ENCODE peak calls at places on chromosomes 1 and 21, in seven cellular contexts. X is foreskin fibroblast, G is fibroblast of mammary gland, N is Peyer's patch, L is tibial artery, Z is B cell, S is left ventricle myocardium inferior. J is an unnamed sample.

GRCh38 chr1:22131875-22132486 is 10.9 kb downstream of the WNT4 start:
- DNase-seq in X (no peak), L (no peak), Z (no peak), S (no peak), G (no peak), N (peak), J (peak)

GRCh38 chr1:154557939-154558609 is 388 bp downstream of the UBE2Q1 start:
- DNase-seq in G (peak), N (peak), Z (no peak), L (peak), S (peak), X (no peak), J (peak)

GRCh38 chr1:8661185-8662110 is 156.0 kb downstream of the RERE start:
- DNase-seq in Z (no peak), S (no peak), G (peak), X (peak), N (no peak), L (peak), J (peak)

GRCh38 chr1:236795757-236796719 is 946 bp downstream of the MTR start:
- DNase-seq in X (peak), L (no peak), Z (no peak), G (peak), N (no peak), S (no peak), J (no peak)

GRCh38 chr1:110829955-110830553 is 42.9 kb upstream of the CD53 start:
- DNase-seq in L (no peak), S (no peak), Z (peak), G (peak), N (no peak), X (peak), J (peak)

GRCh38 chr1:31102501-31102950 is 37.0 kb upstream of the PUM1 start:
- DNase-seq in N (no peak), G (peak), S (peak), L (peak), X (peak), Z (no peak), J (no peak)

GRCh38 chr1:182069028-182069466 is 7.5 kb upstream of the ZNF648 start:
- DNase-seq in X (peak), G (peak), N (peak), S (peak), L (no peak), Z (no peak), J (peak)

GRCh38 chr1:235328271-235329138 is at the start of gene GGPS1:
- DNase-seq in Z (peak), G (peak), L (peak), N (peak), X (peak), S (peak), J (peak)

GRCh38 chr1:229058716-229059115 is 212.2 kb upstream of the RAB4A start:
- DNase-seq in S (no peak), N (no peak), Z (no peak), L (peak), X (no peak), G (no peak), J (no peak)

GRCh38 chr1:34779526-34779925 is 1.5 kb upstream of the GJB3 start:
- DNase-seq in N (no peak), X (no peak), L (peak), S (no peak), G (no peak), Z (no peak), J (peak)

GRCh38 chr1:116242741-116243140 is 130.3 kb upstream of the ATP1A1 start:
- DNase-seq in G (no peak), N (peak), S (no peak), X (no peak), L (no peak), Z (no peak), J (no peak)

GRCh38 chr21:45289134-45289533 is 1.4 kb upstream of the POFUT2 start:
- DNase-seq in N (no peak), G (no peak), X (no peak), S (no peak), Z (no peak), L (no peak), J (no peak)

GRCh38 chr1:240462766-240463410 is 149.1 kb downstream of the GREM2 start:
- DNase-seq in Z (no peak), G (peak), S (no peak), L (no peak), X (no peak), N (no peak), J (no peak)
- TF ChIP-seq CTCF in Z (no peak), G (no peak), S (no peak), L (no peak), X (no peak), N (no peak), J (no peak)

DNA sequence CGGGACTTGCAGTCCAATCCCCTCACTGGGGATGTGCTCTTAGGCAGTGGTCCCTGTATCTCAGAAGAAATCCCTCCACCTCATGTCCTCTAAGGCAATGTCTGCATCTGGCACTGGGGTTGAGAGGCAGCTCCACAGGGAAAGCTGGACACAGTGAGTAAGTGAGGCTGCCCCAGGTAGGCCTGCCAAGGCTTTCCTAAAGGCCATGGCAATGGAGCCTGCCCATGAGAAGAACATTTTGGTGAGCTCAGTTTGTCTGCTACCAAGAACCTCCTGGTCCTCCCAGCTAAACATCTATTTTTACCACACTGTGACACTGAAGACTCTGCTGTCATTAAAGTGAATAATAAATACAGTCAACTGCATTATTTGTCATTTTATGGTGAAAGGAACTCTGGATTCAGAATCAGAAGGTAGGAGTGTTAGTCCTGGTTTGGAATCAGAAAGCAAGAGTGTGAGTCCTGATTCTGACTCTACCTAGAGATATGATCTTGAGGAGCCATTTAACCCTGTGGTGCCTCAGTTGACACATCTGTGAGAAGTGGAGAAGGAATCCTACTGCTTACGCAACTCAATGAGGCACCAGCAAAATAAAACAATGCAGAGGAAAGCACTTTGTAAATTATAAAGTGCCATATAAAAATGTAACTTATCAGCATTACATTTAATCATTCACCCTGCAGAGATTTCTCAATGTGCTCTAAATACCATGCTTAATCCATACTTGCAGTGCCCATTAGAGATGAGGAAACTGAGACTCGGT is 41.0 kb downstream of the TBX15 start:
- DNase-seq in N (no peak), G (peak), L (no peak), S (no peak), X (peak), Z (no peak), J (no peak)
- TF ChIP-seq CTCF in N (no peak), G (no peak), L (no peak), S (no peak), X (no peak), Z (no peak), J (no peak)

GRCh38 chr1:172537827-172538391 is 5.0 kb downstream of the SUCO start:
- DNase-seq in N (no peak), X (no peak), G (peak), Z (no peak), L (no peak), S (no peak), J (no peak)
- TF ChIP-seq CTCF in N (no peak), X (no peak), G (no peak), Z (no peak), L (no peak), S (no peak), J (no peak)

GRCh38 chr1:164662955-164663354 is 104.0 kb downstream of the PBX1 start:
- DNase-seq in X (no peak), S (no peak), Z (no peak), N (no peak), G (no peak), L (no peak), J (no peak)

GRCh38 chr1:164659621-164660414 is 100.8 kb downstream of the PBX1 start:
- DNase-seq in N (peak), L (no peak), G (no peak), Z (no peak), X (no peak), S (no peak), J (peak)

GRCh38 chr1:164660415-164661174 is 101.6 kb downstream of the PBX1 start:
- DNase-seq in G (no peak), N (no peak), L (no peak), X (no peak), S (no peak), Z (no peak), J (peak)

GRCh38 chr1:164664127-164664526 is 105.1 kb downstream of the PBX1 start:
- DNase-seq in G (no peak), S (no peak), X (no peak), Z (no peak), N (no peak), L (no peak), J (no peak)

GRCh38 chr1:164662462-164662861 is 103.5 kb downstream of the PBX1 start:
- DNase-seq in G (no peak), N (no peak), X (no peak), L (no peak), S (no peak), Z (no peak), J (no peak)
- TF ChIP-seq CTCF in G (no peak), N (peak), X (no peak), L (no peak), S (no peak), Z (no peak), J (no peak)

GRCh38 chr1:59404725-59405124 is 107.8 kb downstream of the FGGY start:
- DNase-seq in X (no peak), N (no peak), L (no peak), G (no peak), S (no peak), Z (no peak), J (no peak)
- TF ChIP-seq CTCF in X (no peak), N (no peak), L (no peak), G (no peak), S (no peak), Z (no peak), J (no peak)

DNA sequence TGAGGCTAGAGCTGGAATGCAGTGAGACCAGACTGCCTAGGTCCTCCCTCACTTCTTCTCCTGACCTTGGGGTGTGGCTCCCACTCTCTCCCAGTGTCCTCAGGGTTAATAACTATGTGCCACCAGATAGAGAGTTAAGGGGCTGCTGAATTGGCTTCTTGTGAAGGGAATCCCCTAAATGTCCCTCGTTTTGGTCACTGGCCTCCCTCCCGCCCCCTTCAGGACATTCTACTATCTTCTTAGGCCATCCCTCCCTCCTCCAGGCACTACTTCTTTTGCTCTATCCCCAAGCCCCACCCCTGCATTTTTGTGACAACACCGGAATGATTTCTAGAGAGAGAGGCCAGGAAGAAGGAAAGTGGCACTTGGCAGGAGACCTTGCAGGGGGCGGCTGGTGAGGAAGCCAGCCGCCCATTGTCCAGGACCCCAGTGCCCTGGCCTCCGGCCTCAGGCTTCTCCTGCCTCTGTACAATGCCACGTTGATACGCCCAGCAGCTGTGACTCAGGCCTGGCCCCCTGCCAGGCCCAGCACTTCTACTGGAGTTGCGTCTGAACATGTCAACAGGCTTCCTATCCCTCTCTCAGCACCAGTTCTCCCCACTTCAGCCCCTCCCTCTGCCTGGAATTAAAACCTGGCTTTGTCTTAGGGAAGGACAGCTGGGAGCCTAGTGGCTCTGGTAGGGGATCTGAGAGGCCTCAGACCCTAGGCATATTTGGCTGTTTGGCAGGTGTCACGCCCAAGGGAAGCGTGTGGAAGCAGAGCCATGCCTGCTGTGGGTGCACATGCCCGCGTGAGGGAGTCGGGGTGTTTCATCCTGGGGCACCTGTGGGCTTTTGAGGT is 9.1 kb downstream of the LMNA start:
- DNase-seq in X (peak), G (peak), N (peak), Z (no peak), L (peak), S (peak), J (peak)
- TF ChIP-seq CTCF in X (peak), G (peak), N (peak), Z (no peak), L (peak), S (peak), J (peak)